ENCODE peak calls at places on chromosomes 11 and 22, in six cellular contexts. M is DND-41, H is mammary epithelial cell, Z is mesenchymal stem cell, D is HCT116, O is neuronal stem cell. K is an unnamed sample. For H3K36me3, the result is how much of the 10 kb centered on the place peaks cover.

GRCh38 chr11:95256204-95256819 is 25.3 kb upstream of the SESN3 start:
- DNase-seq in H (no peak), D (no peak), Z (peak), M (no peak), O (no peak), K (no peak)

GRCh38 chr11:105132716-105133511 is 6.7 kb downstream of the CARD18 start:
- DNase-seq in Z (peak), H (peak), D (no peak), O (no peak), M (no peak), K (no peak)

GRCh38 chr22:39434721-39435120 is 22.1 kb upstream of the MGAT3 start:
- DNase-seq in H (no peak), D (no peak), O (no peak), Z (no peak), M (no peak), K (no peak)

GRCh38 chr11:34250732-34251639 is 106.8 kb downstream of the ABTB2 start:
- DNase-seq in D (peak), Z (no peak), H (peak), O (no peak), M (peak), K (no peak)

GRCh38 chr11:129946965-129947364 is 51.6 kb upstream of the NFRKB start:
- DNase-seq in Z (no peak), D (no peak), O (no peak), M (no peak), H (no peak), K (no peak)

GRCh38 chr11:132872223-132872622 is 660.1 kb downstream of the OPCML start:
- DNase-seq in Z (no peak), O (no peak), D (no peak), M (no peak), H (no peak), K (no peak)

GRCh38 chr22:17820879-17821439 is 46.7 kb upstream of the BID start:
- DNase-seq in H (no peak), D (no peak), M (no peak), O (no peak), Z (no peak), K (no peak)

GRCh38 chr22:33803371-33803770 is 116.9 kb downstream of the LARGE1 start:
- DNase-seq in Z (peak), M (no peak), H (peak), O (no peak), D (no peak), K (no peak)

GRCh38 chr11:68841718-68842426 is at the start of gene CPT1A:
- DNase-seq in O (no peak), H (peak), D (no peak), Z (peak), M (peak), K (no peak)

GRCh38 chr11:128891410-128891861 is 280 bp downstream of the KCNJ5 start:
- DNase-seq in H (peak), D (no peak), M (peak), O (no peak), Z (peak), K (no peak)

GRCh38 chr11:27423125-27423524 is 49.5 kb downstream of the LGR4 start:
- DNase-seq in Z (peak), M (no peak), O (no peak), H (peak), D (no peak), K (peak)

GRCh38 chr11:69000391-69000790 is 12.7 kb downstream of the MRGPRF start:
- DNase-seq in H (no peak), Z (no peak), D (no peak), M (no peak), O (no peak), K (no peak)

GRCh38 chr22:49523374-49524008 is 304.2 kb downstream of the BRD1 start:
- DNase-seq in D (no peak), H (no peak), O (no peak), Z (no peak), M (no peak), K (no peak)

GRCh38 chr11:112504056-112504455 is 243.4 kb upstream of the PLET1 start:
- DNase-seq in D (no peak), M (no peak), H (no peak), O (no peak), Z (peak), K (no peak)

GRCh38 chr11:35347921-35348331 is 71.4 kb downstream of the SLC1A2 start:
- DNase-seq in M (no peak), D (no peak), O (no peak), Z (no peak), H (peak), K (no peak)

GRCh38 chr11:72522186-72522585 is 87.9 kb upstream of the CLPB start:
- DNase-seq in O (no peak), H (no peak), D (no peak), Z (no peak), M (no peak), K (no peak)

GRCh38 chr11:47488674-47489394 is 39.9 kb upstream of the RAPSN start:
- DNase-seq in Z (no peak), M (no peak), O (no peak), H (no peak), D (no peak), K (no peak)

GRCh38 chr22:17678817-17679385 is 40.3 kb downstream of the BCL2L13 start:
- DNase-seq in H (no peak), O (no peak), Z (no peak), D (no peak), M (no peak), K (no peak)

GRCh38 chr11:2732261-2732939 is 32.6 kb upstream of the KCNQ1OT1 start:
- DNase-seq in D (no peak), M (no peak), O (no peak), H (no peak), Z (no peak), K (no peak)

GRCh38 chr22:49348631-49349030 is 479.0 kb downstream of the BRD1 start:
- DNase-seq in M (no peak), H (no peak), D (no peak), O (no peak), Z (no peak), K (no peak)

GRCh38 chr11:96293109-96293508 is 49.9 kb downstream of the MAML2 start:
- DNase-seq in D (no peak), O (no peak), H (no peak), M (no peak), Z (no peak), K (no peak)

GRCh38 chr11:114604179-114604813 is 8.7 kb upstream of the NXPE4 start:
- DNase-seq in Z (no peak), O (no peak), D (no peak), H (no peak), M (no peak), K (no peak)

GRCh38 chr11:118052581-118053206 is 24.2 kb upstream of the TMPRSS4 start:
- DNase-seq in D (no peak), Z (no peak), O (no peak), H (no peak), M (no peak), K (no peak)

GRCh38 chr11:107791343-107792048 is 67.1 kb downstream of the SLC35F2 start:
- DNase-seq in H (no peak), D (no peak), M (no peak), O (no peak), Z (no peak), K (no peak)

GRCh38 chr11:4035985-4036384 is 58.6 kb upstream of the RRM1 start:
- DNase-seq in O (no peak), H (no peak), M (no peak), Z (no peak), D (no peak), K (no peak)

DNA sequence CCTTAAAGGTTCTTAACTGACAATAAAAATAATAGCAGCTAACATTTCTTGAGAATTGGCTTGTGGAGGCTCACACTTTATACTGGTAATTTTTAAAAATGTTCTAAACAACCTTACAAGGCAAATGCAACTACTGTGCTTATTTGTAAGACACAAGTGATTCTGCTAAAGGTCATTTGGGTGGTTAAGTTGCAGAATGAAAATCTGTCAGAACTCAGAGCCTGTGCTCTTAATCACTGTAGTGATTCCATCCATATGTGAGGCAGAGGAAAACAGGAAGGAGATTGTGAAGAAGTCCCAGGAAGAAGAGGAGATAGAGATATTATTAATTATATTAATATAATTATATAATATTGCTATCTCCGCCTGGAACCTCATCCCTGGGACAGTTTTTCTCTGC is 59.0 kb upstream of the RRAS2 start:
- DNase-seq in M (no peak), H (no peak), D (no peak), O (no peak), Z (no peak), K (no peak)
- H3K9ac ChIP-seq in M (no peak), H (no peak), D (no peak), O (no peak), Z (peak), K (no peak)

GRCh38 chr22:24424001-24424900 is 3.1 kb upstream of the ADORA2A start:
- DNase-seq in M (no peak), Z (no peak), D (no peak), H (no peak), O (no peak), K (no peak)
- H3K4me3 ChIP-seq in M (no peak), Z (peak), D (peak), H (peak), O (peak), K (peak)

DNA sequence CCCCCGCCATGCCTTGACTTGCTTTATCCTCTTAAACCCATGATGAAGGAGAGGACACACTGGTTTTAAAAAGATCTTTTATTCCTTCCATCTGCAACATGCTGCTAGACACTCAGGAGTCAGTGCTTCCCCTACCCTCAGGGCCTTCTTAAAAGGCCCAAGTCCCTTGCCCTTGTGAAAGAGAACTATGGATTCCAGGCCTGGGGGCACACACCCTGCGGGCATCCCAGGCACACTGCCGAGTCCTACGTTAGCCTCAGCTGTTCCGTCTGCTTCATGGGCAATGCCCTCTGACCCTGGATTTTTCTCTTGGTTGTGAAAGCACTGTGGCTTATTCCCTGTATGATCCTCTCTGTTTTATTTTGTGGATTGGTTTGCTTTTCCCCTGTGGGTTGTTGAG is 35.1 kb upstream of the RAB1B start:
- DNase-seq in D (no peak), M (no peak), O (no peak), Z (no peak), H (no peak), K (no peak)
- H3K36me3 ChIP-seq in D (under half), M (under half), O (under half), Z (half or more), H (under half), K (under half)

GRCh38 chr22:23833911-23834317 is 4.9 kb downstream of the DERL3 start:
- DNase-seq in O (no peak), M (no peak), Z (no peak), H (no peak), D (no peak), K (no peak)

GRCh38 chr22:23834830-23835772 is 3.7 kb downstream of the DERL3 start:
- DNase-seq in Z (no peak), H (no peak), M (no peak), O (no peak), D (no peak), K (no peak)

GRCh38 chr22:23835773-23836144 is 3.0 kb downstream of the DERL3 start:
- DNase-seq in Z (no peak), D (no peak), O (no peak), H (no peak), M (no peak), K (no peak)

GRCh38 chr22:23833017-23833795 is 5.6 kb downstream of the DERL3 start:
- DNase-seq in Z (no peak), H (no peak), M (no peak), O (no peak), D (no peak), K (no peak)

DNA sequence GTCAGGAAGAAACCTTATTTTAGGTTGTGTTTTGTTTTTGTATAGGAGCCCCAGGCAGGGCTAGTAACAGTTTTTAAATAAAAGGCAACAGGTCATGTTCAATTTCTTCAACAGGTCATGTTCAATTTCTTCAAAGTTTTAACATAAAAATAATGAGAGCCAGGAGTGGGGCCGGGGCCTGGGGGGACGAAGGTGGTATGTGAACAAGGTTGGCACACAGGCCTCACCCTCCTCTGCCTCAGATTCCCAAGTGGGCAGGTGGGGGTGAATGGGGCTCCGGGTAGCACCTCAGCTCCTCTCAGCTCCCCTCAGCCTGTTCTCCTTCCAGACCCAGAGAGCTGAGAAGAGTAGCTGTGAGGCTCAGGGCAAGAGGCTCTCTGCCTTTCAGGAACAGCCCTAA is 4.4 kb downstream of the DERL3 start:
- DNase-seq in O (no peak), D (no peak), M (no peak), Z (no peak), H (no peak), K (no peak)
- H3K9ac ChIP-seq in O (no peak), D (no peak), M (no peak), Z (no peak), H (no peak), K (no peak)

GRCh38 chr11:126288237-126288636 is 5.3 kb downstream of the TIRAP start:
- DNase-seq in O (no peak), H (no peak), M (no peak), D (no peak), Z (no peak), K (no peak)

GRCh38 chr11:126281666-126282175 is 1.2 kb upstream of the TIRAP start:
- DNase-seq in Z (no peak), M (no peak), O (no peak), D (no peak), H (no peak), K (no peak)

GRCh38 chr11:126282742-126283591 is at the start of gene TIRAP:
- DNase-seq in Z (peak), D (no peak), O (no peak), M (peak), H (peak), K (no peak)

GRCh38 chr11:126282361-126282741 is 542 bp upstream of the TIRAP start:
- DNase-seq in H (peak), Z (peak), O (no peak), M (no peak), D (no peak), K (no peak)

GRCh38 chr11:126284829-126285228 is 1.9 kb downstream of the TIRAP start:
- DNase-seq in O (no peak), M (peak), H (peak), Z (peak), D (no peak), K (peak)
- H3K4me3 ChIP-seq in O (no peak), M (no peak), H (no peak), Z (no peak), D (no peak), K (no peak)

GRCh38 chr22:45330548-45330947 is 20.8 kb downstream of the FAM118A start:
- DNase-seq in O (no peak), Z (no peak), D (no peak), M (no peak), H (no peak), K (no peak)
- H3K36me3 ChIP-seq in O (under half), Z (half or more), D (under half), M (half or more), H (under half), K (under half)

GRCh38 chr22:19890502-19891349 is 36.1 kb upstream of the GNB1L start:
- DNase-seq in H (no peak), D (no peak), M (peak), Z (no peak), O (no peak), K (no peak)
- H3K9ac ChIP-seq in H (no peak), D (peak), M (peak), Z (no peak), O (no peak), K (no peak)

DNA sequence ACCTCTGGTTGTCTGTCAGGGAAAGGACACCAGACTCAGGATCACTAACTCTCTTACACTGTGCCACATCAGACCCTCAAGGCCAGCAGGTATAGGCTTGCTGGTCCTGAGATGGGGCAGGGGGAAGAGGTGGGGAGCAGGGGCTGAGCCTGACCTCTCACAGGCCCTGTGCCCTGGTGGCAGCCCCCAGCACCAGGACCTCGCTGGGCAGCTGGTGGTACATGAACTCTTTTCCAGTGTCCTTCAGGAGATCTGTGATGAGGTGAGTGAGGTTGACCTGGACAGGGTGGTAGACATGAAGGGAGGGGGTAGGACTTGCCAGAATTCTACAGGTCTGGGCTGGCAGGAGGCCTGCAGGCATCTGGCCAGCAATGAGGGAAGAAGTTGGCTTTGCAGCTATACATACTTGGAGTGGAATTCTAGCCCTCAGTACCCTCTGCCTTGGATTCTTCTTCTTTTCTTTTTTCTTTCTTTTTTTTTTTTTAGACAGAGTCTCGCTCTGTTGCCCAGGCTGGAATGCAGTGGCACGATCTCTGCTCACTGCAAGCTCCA is 1.4 kb downstream of the NUDT22 start:
- DNase-seq in H (peak), O (no peak), Z (no peak), D (no peak), M (no peak), K (no peak)
- H3K4me3 ChIP-seq in H (peak), O (peak), Z (peak), D (peak), M (peak), K (peak)

GRCh38 chr11:71485466-71485865 is 32.5 kb downstream of the NADSYN1 start:
- DNase-seq in O (no peak), M (no peak), H (no peak), D (no peak), Z (no peak), K (no peak)
- H3K36me3 ChIP-seq in O (under half), M (half or more), H (under half), D (under half), Z (half or more), K (under half)